ENCODE peak calls at places on chromosome X, in eight cellular contexts. A is activated CD4-positive, alpha-beta T cell treated with anti-CD3 and anti-CD28 coated beads, Interleukin-2, amount 50 U/mL, for 24 hours; X is HCEC 1CT; H is dermis microvascular lymphatic vessel endothelial cell; C is substantia nigra; R is DMS79 treated with DMSO at 0.1 percent for 48 hours; O is SIG-M5; B is stimulated activated CD4-positive, alpha-beta T cell treated with anti-CD3 and anti-CD28 coated beads, Interleukin-4, amount 100 ng/mL, for 24 hours. V is an unnamed sample.

GRCh38 chrX:34813618-34814017 is 129.0 kb upstream of the FAM47B start:
- DNase-seq in O (no peak), R (no peak), A (no peak), H (no peak), X (peak), B (no peak), C (no peak), V (peak)

GRCh38 chrX:66676413-66676812 is 37.5 kb upstream of the EDA2R start:
- DNase-seq in R (no peak), X (peak), O (no peak), B (no peak), A (no peak), H (no peak), C (no peak), V (peak)

GRCh38 chrX:72738396-72738795 is 24.3 kb upstream of the PHKA1 start:
- DNase-seq in B (no peak), A (no peak), H (no peak), C (no peak), X (no peak), O (no peak), R (no peak), V (no peak)

GRCh38 chrX:118062817-118063615 is 53.6 kb downstream of the KLHL13 start:
- DNase-seq in H (no peak), O (no peak), A (no peak), X (no peak), R (no peak), B (no peak), C (no peak), V (no peak)

GRCh38 chrX:103941201-103941975 is 21.0 kb upstream of the TMSB15B start:
- DNase-seq in A (no peak), X (peak), C (no peak), B (peak), O (no peak), H (peak), R (peak), V (peak)

GRCh38 chrX:108072746-108073145 is 18.6 kb downstream of the PSMD10 start:
- DNase-seq in O (no peak), H (peak), R (no peak), A (no peak), C (no peak), B (no peak), X (peak), V (peak)

GRCh38 chrX:37347420-37347819 is 1.7 kb upstream of the PRRG1 start:
- DNase-seq in H (peak), A (no peak), C (no peak), X (peak), B (no peak), O (no peak), R (no peak), V (peak)

GRCh38 chrX:19535481-19535880 is 20.2 kb upstream of the MAP3K15 start:
- DNase-seq in O (no peak), X (peak), R (no peak), H (peak), B (no peak), A (no peak), C (no peak), V (peak)

GRCh38 chrX:8724176-8724757 is 7.7 kb downstream of the ANOS1 start:
- DNase-seq in H (no peak), C (no peak), B (no peak), A (no peak), O (no peak), R (no peak), X (no peak), V (no peak)

GRCh38 chrX:118971552-118971951 is 2.9 kb upstream of the LONRF3 start:
- DNase-seq in C (no peak), H (no peak), B (no peak), R (no peak), A (no peak), O (no peak), X (no peak), V (no peak)

GRCh38 chrX:48961585-48962091 is 4.2 kb upstream of the OTUD5 start:
- DNase-seq in B (no peak), A (no peak), O (no peak), R (no peak), X (no peak), C (no peak), H (no peak), V (peak)

V was measured in foreskin fibroblast.